ENCODE peak calls at places on chromosomes 13 and 19, in six cellular contexts. T is Peyer's patch; P is IMR-90; D is lower lobe of right lung; U is CD8-positive, alpha-beta T cell; V is breast epithelium. K is an unnamed sample.

GRCh38 chr13:20711301-20712044 is 8.0 kb downstream of the IL17D start:
- DNase-seq in T (no peak), P (no peak), D (no peak), U (no peak), V (no peak), K (no peak)

GRCh38 chr19:47018923-47019322 is 714 bp upstream of the NPAS1 start:
- DNase-seq in T (no peak), P (no peak), D (no peak), U (no peak), V (no peak), K (no peak)

GRCh38 chr19:27758626-27759505 is 1454.1 kb downstream of the UQCRFS1 start:
- DNase-seq in T (no peak), P (no peak), D (no peak), U (no peak), V (no peak), K (no peak)

GRCh38 chr13:110311721-110312668 is 4.9 kb downstream of the COL4A2 start:
- DNase-seq in T (no peak), P (no peak), D (no peak), U (no peak), V (no peak), K (no peak)

GRCh38 chr13:84894749-84895148 is 904.5 kb downstream of the SLITRK6 start:
- DNase-seq in T (no peak), P (no peak), D (no peak), U (no peak), V (no peak), K (no peak)

GRCh38 chr13:48492123-48493075 is 40.5 kb downstream of the RCBTB2 start:
- DNase-seq in T (peak; percentile 85), P (peak; percentile 18), D (peak; percentile 79), U (peak; percentile 81), V (no peak), K (peak; percentile 63)

GRCh38 chr19:40542197-40542859 is 34.3 kb upstream of the SHKBP1 start:
- DNase-seq in T (peak; percentile 23), P (peak; percentile 60), D (peak; percentile 71), U (no peak), V (no peak), K (peak; percentile 67)

GRCh38 chr19:35901854-35902661 is at the start of gene HCST:
- DNase-seq in T (peak; percentile 71), P (peak; percentile 22), D (peak; percentile 45), U (peak; percentile 75), V (no peak), K (peak; percentile 55)

GRCh38 chr19:48633148-48634035 is 3.8 kb downstream of the DBP start:
- DNase-seq in T (no peak), P (no peak), D (no peak), U (no peak), V (no peak), K (peak; percentile 75)

GRCh38 chr19:40744554-40745401 is 5.5 kb downstream of the ACTMAP start:
- DNase-seq in T (no peak), P (no peak), D (peak; percentile 63), U (peak; percentile 57), V (no peak), K (no peak)

GRCh38 chr19:3692141-3693029 is 7.9 kb downstream of the PIP5K1C start:
- DNase-seq in T (no peak), P (no peak), D (no peak), U (peak; percentile 71), V (no peak), K (no peak)

GRCh38 chr13:76223999-76224398 is 587.9 kb downstream of the LMO7 start:
- DNase-seq in T (no peak), P (no peak), D (no peak), U (no peak), V (no peak), K (no peak)

GRCh38 chr13:49690133-49690989 is 925 bp downstream of the EBPL start:
- DNase-seq in T (no peak), P (peak; percentile 87), D (no peak), U (no peak), V (no peak), K (peak; percentile 59)

GRCh38 chr19:50969413-50969760 is at the start of gene KLK6:
- DNase-seq in T (no peak), P (no peak), D (no peak), U (no peak), V (peak; percentile 63), K (no peak)

GRCh38 chr13:80039000-80039399 is 301.9 kb downstream of the SPRY2 start:
- DNase-seq in T (no peak), P (no peak), D (no peak), U (no peak), V (no peak), K (no peak)

GRCh38 chr13:29505511-29505910 is 90.0 kb downstream of the SLC7A1 start:
- DNase-seq in T (no peak), P (no peak), D (no peak), U (no peak), V (no peak), K (no peak)

GRCh38 chr19:4035582-4035981 is 28.0 kb downstream of the PIAS4 start:
- DNase-seq in T (no peak), P (peak; percentile 15), D (no peak), U (no peak), V (no peak), K (no peak)

GRCh38 chr19:13026478-13026999 is 31.3 kb downstream of the NFIX start:
- DNase-seq in T (no peak), P (peak; percentile 57), D (no peak), U (no peak), V (no peak), K (no peak)

GRCh38 chr13:43894438-43894837 is 14.7 kb downstream of the LACC1 start:
- DNase-seq in T (no peak), P (no peak), D (no peak), U (no peak), V (no peak), K (no peak)

GRCh38 chr13:77031869-77032268 is 4.9 kb upstream of the FBXL3 start:
- DNase-seq in T (no peak), P (no peak), D (no peak), U (no peak), V (no peak), K (no peak)

GRCh38 chr19:41352609-41353465 is 885 bp downstream of the TGFB1 start:
- DNase-seq in T (peak; percentile 87), P (peak; percentile 44), D (peak; percentile 81), U (peak; percentile 87), V (no peak), K (peak; percentile 87)

GRCh38 chr13:42420304-42420703 is 148.4 kb downstream of the AKAP11 start:
- DNase-seq in T (no peak), P (no peak), D (no peak), U (no peak), V (no peak), K (no peak)

GRCh38 chr13:114296902-114297301 is 15.5 kb downstream of the UPF3A start:
- DNase-seq in T (no peak), P (no peak), D (no peak), U (no peak), V (no peak), K (no peak)

GRCh38 chr19:49799798-49800376 is 13.2 kb downstream of the FUZ start:
- DNase-seq in T (no peak), P (no peak), D (no peak), U (no peak), V (no peak), K (no peak)

GRCh38 chr13:27406178-27406939 is 18.1 kb upstream of the GTF3A start:
- DNase-seq in T (no peak), P (peak; percentile 49), D (no peak), U (peak; percentile 62), V (no peak), K (peak; percentile 67)

GRCh38 chr19:8552810-8553209 is 24.4 kb downstream of the MYO1F start:
- DNase-seq in T (no peak), P (peak; percentile 62), D (no peak), U (no peak), V (no peak), K (no peak)

GRCh38 chr13:72805663-72806341 is 23.9 kb downstream of the PIBF1 start:
- DNase-seq in T (no peak), P (no peak), D (no peak), U (no peak), V (no peak), K (no peak)

GRCh38 chr19:10113964-10114650 is 2.6 kb downstream of the P2RY11 start:
- DNase-seq in T (no peak), P (no peak), D (no peak), U (no peak), V (no peak), K (peak; percentile 58)

GRCh38 chr19:10112037-10112751 is 701 bp downstream of the P2RY11 start:
- DNase-seq in T (peak; percentile 35), P (no peak), D (peak; percentile 78), U (peak; percentile 75), V (no peak), K (peak; percentile 46)

GRCh38 chr19:10113592-10113963 is 2.1 kb downstream of the P2RY11 start:
- DNase-seq in T (no peak), P (no peak), D (peak; percentile 46), U (no peak), V (no peak), K (peak; percentile 63)

GRCh38 chr19:10111405-10111811 is at the start of gene P2RY11:
- DNase-seq in T (peak; percentile 80), P (no peak), D (peak; percentile 67), U (no peak), V (no peak), K (peak; percentile 59)

GRCh38 chr19:10112895-10113591 is 1.6 kb downstream of the P2RY11 start:
- DNase-seq in T (peak; percentile 75), P (no peak), D (peak; percentile 67), U (peak; percentile 80), V (no peak), K (peak; percentile 75)
- TF ChIP-seq CTCF in T (peak; percentile 77), P (peak; percentile 56), D (peak; percentile 51), U (peak; percentile 63), V (no peak), K (peak; percentile 59)

DNA sequence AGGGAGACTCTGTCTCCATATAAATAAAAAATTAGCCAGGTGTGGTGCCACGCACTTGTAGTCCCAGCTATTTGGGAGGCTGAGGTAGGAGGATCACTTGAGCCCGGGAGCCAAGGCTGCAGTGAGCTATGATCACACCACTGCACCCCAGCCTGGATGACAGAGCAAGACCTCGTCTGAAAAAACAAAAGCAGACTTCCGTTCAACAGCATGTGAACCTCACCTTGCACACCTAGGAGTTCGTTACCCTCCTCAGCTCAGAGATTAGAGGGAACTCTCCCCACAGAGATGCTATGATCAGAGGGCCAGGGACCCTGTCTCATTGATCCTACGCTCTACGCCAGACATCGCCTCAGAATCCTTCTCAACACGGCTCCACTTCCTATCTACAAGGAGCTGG is 15.3 kb downstream of the ELL start:
- DNase-seq in T (no peak), P (no peak), D (no peak), U (no peak), V (no peak), K (no peak)
- H3K4me1 ChIP-seq in T (peaks cover 28% of the 10 kb centered on the region), P (peaks cover 29% of the 10 kb centered on the region), D (peaks cover 84% of the 10 kb centered on the region), U (peaks cover 83% of the 10 kb centered on the region), V (peaks cover 29% of the 10 kb centered on the region), K (peaks cover 75% of the 10 kb centered on the region)

DNA sequence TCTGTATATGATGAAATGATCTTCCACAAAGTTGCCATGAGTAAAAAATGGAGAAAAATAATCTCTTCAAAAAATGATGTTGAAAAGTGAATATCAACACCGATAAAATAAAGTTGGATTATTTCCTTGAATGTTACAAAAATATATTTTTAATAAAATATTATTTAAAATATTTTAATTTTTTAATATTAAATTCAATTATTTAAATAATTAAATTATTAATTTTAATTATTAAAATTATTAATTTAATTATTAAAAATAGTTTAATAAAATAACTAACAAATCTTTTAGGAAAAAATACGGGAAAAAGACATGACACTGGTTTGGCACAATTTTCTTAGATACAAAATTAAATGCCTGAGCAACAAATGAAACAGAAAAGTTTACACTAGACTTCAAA is 21.3 kb downstream of the ZNF626 start:
- DNase-seq in T (no peak), P (no peak), D (no peak), U (no peak), V (no peak), K (no peak)
- H3K9me3 ChIP-seq in T (peaks cover 17% of the 10 kb centered on the region), P (peaks cover 42% of the 10 kb centered on the region), D (peaks cover 71% of the 10 kb centered on the region), U (peaks cover 25% of the 10 kb centered on the region), V (peaks cover 65% of the 10 kb centered on the region), K (peaks cover 78% of the 10 kb centered on the region)

GRCh38 chr13:78131811-78132210 is 213.2 kb upstream of the EDNRB start:
- DNase-seq in T (no peak), P (peak; percentile 14), D (no peak), U (no peak), V (no peak), K (no peak)
- TF ChIP-seq CTCF in T (no peak), P (peak; percentile 52), D (no peak), U (no peak), V (no peak), K (no peak)